ENCODE peak calls at places on chromosomes 11 and 22, in eight cellular contexts. One of them, this sample, is unnamed.

GRCh38 chr11:74090701-74091100 is 80.1 kb downstream of the C2CD3 start:
- DNase-seq in PC-3: peak
- DNase-seq in fibroblast of lung: peak
- DNase-seq in neural progenitor cell: peak
- DNase-seq in endothelial cell of umbilical vein: no peak
- DNase-seq in H1: no peak
- DNase-seq in GM23248: peak
- DNase-seq in MM.1S: no peak
- DNase-seq in this sample: no peak

GRCh38 chr11:69089258-69089657 is 40.5 kb downstream of the TPCN2 start:
- DNase-seq in PC-3: peak
- DNase-seq in MM.1S: no peak
- DNase-seq in GM23248: peak
- DNase-seq in fibroblast of lung: peak
- DNase-seq in endothelial cell of umbilical vein: peak
- DNase-seq in H1: no peak
- DNase-seq in neural progenitor cell: no peak
- DNase-seq in this sample: no peak

GRCh38 chr11:132490976-132491375 is 1041.3 kb downstream of the OPCML start:
- DNase-seq in fibroblast of lung: peak
- DNase-seq in H1: no peak
- DNase-seq in GM23248: peak
- DNase-seq in neural progenitor cell: no peak
- DNase-seq in PC-3: no peak
- DNase-seq in MM.1S: no peak
- DNase-seq in endothelial cell of umbilical vein: no peak
- DNase-seq in this sample: no peak

GRCh38 chr11:65254724-65255123 is 7.0 kb upstream of the POLA2 start:
- DNase-seq in PC-3: no peak
- DNase-seq in endothelial cell of umbilical vein: no peak
- DNase-seq in neural progenitor cell: no peak
- DNase-seq in H1: no peak
- DNase-seq in fibroblast of lung: no peak
- DNase-seq in GM23248: no peak
- DNase-seq in MM.1S: no peak
- DNase-seq in this sample: no peak

GRCh38 chr11:2133481-2134021 is 5.6 kb downstream of the IGF2 start:
- DNase-seq in PC-3: no peak
- DNase-seq in fibroblast of lung: no peak
- DNase-seq in endothelial cell of umbilical vein: no peak
- DNase-seq in MM.1S: no peak
- DNase-seq in GM23248: no peak
- DNase-seq in neural progenitor cell: no peak
- DNase-seq in H1: no peak
- DNase-seq in this sample: no peak

GRCh38 chr11:48366365-48366764 is at the start of gene OR4C5:
- DNase-seq in PC-3: no peak
- DNase-seq in fibroblast of lung: no peak
- DNase-seq in endothelial cell of umbilical vein: no peak
- DNase-seq in MM.1S: no peak
- DNase-seq in H1: no peak
- DNase-seq in GM23248: no peak
- DNase-seq in neural progenitor cell: no peak
- DNase-seq in this sample: no peak

GRCh38 chr11:130940706-130941105 is 24.4 kb upstream of the SNX19 start:
- DNase-seq in GM23248: peak
- DNase-seq in PC-3: no peak
- DNase-seq in endothelial cell of umbilical vein: no peak
- DNase-seq in MM.1S: no peak
- DNase-seq in H1: no peak
- DNase-seq in neural progenitor cell: no peak
- DNase-seq in fibroblast of lung: no peak
- DNase-seq in this sample: no peak

GRCh38 chr11:61769946-61770683 is 17.7 kb downstream of the MYRF start:
- DNase-seq in endothelial cell of umbilical vein: no peak
- DNase-seq in H1: no peak
- DNase-seq in PC-3: no peak
- DNase-seq in neural progenitor cell: no peak
- DNase-seq in MM.1S: no peak
- DNase-seq in GM23248: no peak
- DNase-seq in fibroblast of lung: no peak
- DNase-seq in this sample: no peak

GRCh38 chr22:33853200-33854097 is 66.8 kb downstream of the LARGE1 start:
- DNase-seq in PC-3: peak
- DNase-seq in H1: no peak
- DNase-seq in fibroblast of lung: peak
- DNase-seq in neural progenitor cell: peak
- DNase-seq in endothelial cell of umbilical vein: peak
- DNase-seq in GM23248: peak
- DNase-seq in MM.1S: peak
- DNase-seq in this sample: peak

GRCh38 chr22:46686221-46686872 is 51.7 kb downstream of the CERK start:
- DNase-seq in neural progenitor cell: no peak
- DNase-seq in fibroblast of lung: no peak
- DNase-seq in MM.1S: no peak
- DNase-seq in endothelial cell of umbilical vein: peak
- DNase-seq in H1: no peak
- DNase-seq in PC-3: no peak
- DNase-seq in GM23248: no peak
- DNase-seq in this sample: no peak

GRCh38 chr11:101866619-101867491 is 48.0 kb upstream of the CEP126 start:
- DNase-seq in PC-3: peak
- DNase-seq in fibroblast of lung: peak
- DNase-seq in MM.1S: no peak
- DNase-seq in GM23248: peak
- DNase-seq in neural progenitor cell: no peak
- DNase-seq in endothelial cell of umbilical vein: peak
- DNase-seq in H1: no peak
- DNase-seq in this sample: no peak

GRCh38 chr11:35166369-35167360 is 27.7 kb downstream of the CD44 start:
- DNase-seq in endothelial cell of umbilical vein: peak
- DNase-seq in GM23248: peak
- DNase-seq in H1: no peak
- DNase-seq in PC-3: peak
- DNase-seq in fibroblast of lung: peak
- DNase-seq in neural progenitor cell: no peak
- DNase-seq in MM.1S: peak
- DNase-seq in this sample: no peak

GRCh38 chr11:22510010-22510409 is 115.6 kb downstream of the FANCF start:
- DNase-seq in neural progenitor cell: no peak
- DNase-seq in MM.1S: no peak
- DNase-seq in PC-3: no peak
- DNase-seq in endothelial cell of umbilical vein: no peak
- DNase-seq in GM23248: peak
- DNase-seq in fibroblast of lung: no peak
- DNase-seq in H1: no peak
- DNase-seq in this sample: no peak

GRCh38 chr22:43331698-43332097 is 11.5 kb downstream of the SCUBE1 start:
- DNase-seq in fibroblast of lung: no peak
- DNase-seq in MM.1S: no peak
- DNase-seq in H1: no peak
- DNase-seq in neural progenitor cell: no peak
- DNase-seq in GM23248: no peak
- DNase-seq in endothelial cell of umbilical vein: no peak
- DNase-seq in PC-3: no peak
- DNase-seq in this sample: no peak

GRCh38 chr11:76169473-76169881 is 36.8 kb downstream of the WNT11 start:
- DNase-seq in neural progenitor cell: no peak
- DNase-seq in H1: no peak
- DNase-seq in GM23248: peak
- DNase-seq in fibroblast of lung: no peak
- DNase-seq in endothelial cell of umbilical vein: no peak
- DNase-seq in MM.1S: no peak
- DNase-seq in PC-3: no peak
- DNase-seq in this sample: no peak

GRCh38 chr22:26642465-26643367 is 14.7 kb upstream of the MIAT start:
- DNase-seq in MM.1S: peak
- DNase-seq in endothelial cell of umbilical vein: no peak
- DNase-seq in neural progenitor cell: peak
- DNase-seq in GM23248: no peak
- DNase-seq in PC-3: no peak
- DNase-seq in H1: peak
- DNase-seq in fibroblast of lung: peak
- DNase-seq in this sample: peak

GRCh38 chr11:111373590-111373989 is 5.5 kb downstream of the POU2AF1 start:
- DNase-seq in H1: peak
- DNase-seq in GM23248: no peak
- DNase-seq in MM.1S: peak
- DNase-seq in fibroblast of lung: no peak
- DNase-seq in endothelial cell of umbilical vein: no peak
- DNase-seq in PC-3: no peak
- DNase-seq in neural progenitor cell: no peak
- DNase-seq in this sample: no peak

GRCh38 chr22:44712156-44712555 is 10.2 kb downstream of the PRR5 start:
- DNase-seq in H1: no peak
- DNase-seq in fibroblast of lung: no peak
- DNase-seq in MM.1S: no peak
- DNase-seq in neural progenitor cell: no peak
- DNase-seq in GM23248: peak
- DNase-seq in endothelial cell of umbilical vein: no peak
- DNase-seq in PC-3: no peak
- DNase-seq in this sample: no peak

GRCh38 chr11:44306469-44307244 is 3.3 kb downstream of the ALX4 start:
- DNase-seq in endothelial cell of umbilical vein: no peak
- DNase-seq in fibroblast of lung: no peak
- DNase-seq in neural progenitor cell: peak
- DNase-seq in PC-3: no peak
- DNase-seq in H1: peak
- DNase-seq in MM.1S: no peak
- DNase-seq in GM23248: no peak
- DNase-seq in this sample: no peak
- TF ChIP-seq EZH2 in endothelial cell of umbilical vein: no peak
- TF ChIP-seq EZH2 in fibroblast of lung: no peak
- TF ChIP-seq EZH2 in neural progenitor cell: no peak
- TF ChIP-seq EZH2 in PC-3: no peak
- TF ChIP-seq EZH2 in H1: peak
- TF ChIP-seq EZH2 in MM.1S: no peak
- TF ChIP-seq EZH2 in GM23248: peak
- TF ChIP-seq EZH2 in this sample: peak

GRCh38 chr11:71253794-71254193 is 1.4 kb upstream of the SHANK2 start:
- DNase-seq in neural progenitor cell: no peak
- DNase-seq in GM23248: no peak
- DNase-seq in H1: no peak
- DNase-seq in PC-3: no peak
- DNase-seq in fibroblast of lung: no peak
- DNase-seq in endothelial cell of umbilical vein: no peak
- DNase-seq in MM.1S: no peak
- DNase-seq in this sample: no peak

GRCh38 chr11:71252782-71253730 is 679 bp upstream of the SHANK2 start:
- DNase-seq in GM23248: peak
- DNase-seq in MM.1S: no peak
- DNase-seq in endothelial cell of umbilical vein: no peak
- DNase-seq in fibroblast of lung: peak
- DNase-seq in PC-3: peak
- DNase-seq in H1: peak
- DNase-seq in neural progenitor cell: peak
- DNase-seq in this sample: peak

GRCh38 chr11:71251761-71252433 is 480 bp downstream of the SHANK2 start:
- DNase-seq in PC-3: peak
- DNase-seq in fibroblast of lung: no peak
- DNase-seq in endothelial cell of umbilical vein: no peak
- DNase-seq in neural progenitor cell: peak
- DNase-seq in GM23248: peak
- DNase-seq in H1: peak
- DNase-seq in MM.1S: no peak
- DNase-seq in this sample: peak

GRCh38 chr11:71251159-71251721 is 1.1 kb downstream of the SHANK2 start:
- DNase-seq in H1: no peak
- DNase-seq in MM.1S: no peak
- DNase-seq in neural progenitor cell: peak
- DNase-seq in PC-3: peak
- DNase-seq in endothelial cell of umbilical vein: no peak
- DNase-seq in fibroblast of lung: no peak
- DNase-seq in GM23248: peak
- DNase-seq in this sample: peak

DNA sequence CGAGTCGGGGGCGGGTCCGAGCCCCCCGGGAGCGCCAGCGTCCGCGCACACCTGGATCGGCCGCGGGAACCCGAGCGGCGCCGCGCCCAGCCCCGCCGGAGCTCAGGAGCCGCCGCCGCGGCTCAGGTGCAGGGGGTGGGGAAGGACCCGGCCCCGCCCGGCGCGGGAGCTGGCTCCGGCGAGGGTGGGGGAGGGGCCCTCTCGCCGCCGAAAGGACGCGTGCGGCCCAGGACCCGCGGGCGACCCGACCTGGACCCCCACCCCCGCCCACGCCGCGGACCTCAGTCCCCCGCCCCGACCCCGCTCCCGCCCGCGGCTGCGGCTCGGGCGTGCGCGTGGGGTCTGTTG is at the start of gene SHANK2:
- DNase-seq in fibroblast of lung: no peak
- DNase-seq in MM.1S: no peak
- DNase-seq in neural progenitor cell: peak
- DNase-seq in H1: peak
- DNase-seq in endothelial cell of umbilical vein: no peak
- DNase-seq in GM23248: no peak
- DNase-seq in PC-3: peak
- DNase-seq in this sample: peak
- TF ChIP-seq EZH2 in fibroblast of lung: no peak
- TF ChIP-seq EZH2 in MM.1S: no peak
- TF ChIP-seq EZH2 in neural progenitor cell: no peak
- TF ChIP-seq EZH2 in H1: no peak
- TF ChIP-seq EZH2 in endothelial cell of umbilical vein: peak
- TF ChIP-seq EZH2 in GM23248: no peak
- TF ChIP-seq EZH2 in PC-3: no peak
- TF ChIP-seq EZH2 in this sample: no peak

GRCh38 chr11:17353228-17354021 is 1.8 kb downstream of the NCR3LG1 start:
- DNase-seq in GM23248: peak
- DNase-seq in PC-3: peak
- DNase-seq in MM.1S: peak
- DNase-seq in H1: peak
- DNase-seq in endothelial cell of umbilical vein: peak
- DNase-seq in neural progenitor cell: peak
- DNase-seq in fibroblast of lung: peak
- DNase-seq in this sample: peak
- TF ChIP-seq EZH2 in GM23248: no peak
- TF ChIP-seq EZH2 in PC-3: no peak
- TF ChIP-seq EZH2 in MM.1S: no peak
- TF ChIP-seq EZH2 in H1: peak
- TF ChIP-seq EZH2 in endothelial cell of umbilical vein: no peak
- TF ChIP-seq EZH2 in neural progenitor cell: no peak
- TF ChIP-seq EZH2 in fibroblast of lung: no peak
- TF ChIP-seq EZH2 in this sample: peak

DNA sequence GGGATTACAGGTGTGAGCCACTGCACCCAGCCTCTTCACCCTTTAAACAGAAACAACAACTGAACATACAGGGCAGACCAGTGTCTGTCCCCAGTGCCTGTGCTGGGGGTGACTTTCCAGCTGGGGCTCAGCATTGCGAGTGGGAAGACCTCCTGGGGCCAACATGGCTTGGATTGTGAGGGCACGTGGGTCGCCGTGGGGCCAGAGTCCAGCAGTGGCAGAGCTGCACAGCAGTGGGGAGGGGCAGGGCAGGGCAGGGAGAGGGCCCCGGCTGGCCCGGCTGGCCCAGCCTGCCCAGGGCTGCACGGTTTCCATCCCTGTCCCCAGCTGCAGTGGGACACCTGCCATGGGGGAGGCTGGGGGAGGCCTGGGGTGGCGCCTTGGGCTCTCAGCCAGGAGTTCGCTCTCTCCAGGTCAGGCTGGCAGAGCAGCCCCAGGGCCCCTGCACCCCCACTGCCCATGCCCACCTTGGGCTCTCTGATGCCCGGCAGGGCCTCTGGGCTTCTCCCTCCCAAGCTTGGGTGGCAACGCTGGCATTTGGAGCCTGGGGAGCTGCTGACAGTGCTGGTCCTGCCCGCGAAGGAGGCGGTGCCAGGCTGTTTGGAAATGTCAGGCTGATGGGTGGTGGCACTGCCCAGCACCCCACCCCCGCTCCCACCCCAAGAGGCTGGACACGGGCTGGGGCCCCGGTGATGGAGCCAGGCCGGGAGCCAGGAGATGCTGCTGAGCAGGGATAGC is 30.5 kb upstream of the CCDC188 start:
- DNase-seq in endothelial cell of umbilical vein: no peak
- DNase-seq in PC-3: no peak
- DNase-seq in fibroblast of lung: no peak
- DNase-seq in H1: no peak
- DNase-seq in neural progenitor cell: no peak
- DNase-seq in MM.1S: no peak
- DNase-seq in GM23248: no peak
- DNase-seq in this sample: no peak
- TF ChIP-seq EZH2 in endothelial cell of umbilical vein: no peak
- TF ChIP-seq EZH2 in PC-3: no peak
- TF ChIP-seq EZH2 in fibroblast of lung: no peak
- TF ChIP-seq EZH2 in H1: no peak
- TF ChIP-seq EZH2 in neural progenitor cell: no peak
- TF ChIP-seq EZH2 in MM.1S: no peak
- TF ChIP-seq EZH2 in GM23248: no peak
- TF ChIP-seq EZH2 in this sample: no peak

This sample was measured in GM23338.